ENCODE peak calls at places on chromosome 16, in five cellular contexts. One of them, this sample, is unnamed.

GRCh38 chr16:48057085-48057484 is 98.7 kb downstream of the ABCC12 start:
- DNase-seq in prostate gland: no peak
- DNase-seq in spleen: no peak
- DNase-seq in left ventricle myocardium inferior: no peak
- DNase-seq in transverse colon: no peak
- DNase-seq in this sample: no peak

GRCh38 chr16:23368469-23368868 is 66.4 kb downstream of the SCNN1B start:
- DNase-seq in prostate gland: no peak
- DNase-seq in spleen: no peak
- DNase-seq in left ventricle myocardium inferior: no peak
- DNase-seq in transverse colon: no peak
- DNase-seq in this sample: peak; percentile 47

GRCh38 chr16:76801357-76801756 is 389.6 kb upstream of the MON1B start:
- DNase-seq in prostate gland: no peak
- DNase-seq in spleen: no peak
- DNase-seq in left ventricle myocardium inferior: no peak
- DNase-seq in transverse colon: no peak
- DNase-seq in this sample: no peak

GRCh38 chr16:1494129-1494640 is 1.0 kb downstream of the TELO2 start:
- DNase-seq in prostate gland: peak; percentile 61
- DNase-seq in spleen: peak; percentile 81
- DNase-seq in left ventricle myocardium inferior: peak; percentile 68
- DNase-seq in transverse colon: peak; percentile 32
- DNase-seq in this sample: no peak

GRCh38 chr16:14284930-14285541 is 213.9 kb downstream of the MRTFB start:
- DNase-seq in prostate gland: no peak
- DNase-seq in spleen: no peak
- DNase-seq in left ventricle myocardium inferior: peak; percentile 54
- DNase-seq in transverse colon: peak; percentile 67
- DNase-seq in this sample: no peak

GRCh38 chr16:23389201-23389600 is 63.8 kb downstream of the COG7 start:
- DNase-seq in prostate gland: no peak
- DNase-seq in spleen: no peak
- DNase-seq in left ventricle myocardium inferior: no peak
- DNase-seq in transverse colon: no peak
- DNase-seq in this sample: no peak

GRCh38 chr16:57570301-57571070 is 28.0 kb downstream of the ADGRG5 start:
- DNase-seq in prostate gland: no peak
- DNase-seq in spleen: no peak
- DNase-seq in left ventricle myocardium inferior: no peak
- DNase-seq in transverse colon: no peak
- DNase-seq in this sample: no peak

GRCh38 chr16:25140459-25140858 is 28.9 kb downstream of the LCMT1 start:
- DNase-seq in prostate gland: no peak
- DNase-seq in spleen: no peak
- DNase-seq in left ventricle myocardium inferior: no peak
- DNase-seq in transverse colon: no peak
- DNase-seq in this sample: peak; percentile 78

GRCh38 chr16:535446-536405 is 8.2 kb downstream of the CAPN15 start:
- DNase-seq in prostate gland: no peak
- DNase-seq in spleen: no peak
- DNase-seq in left ventricle myocardium inferior: no peak
- DNase-seq in transverse colon: peak; percentile 89
- DNase-seq in this sample: no peak

GRCh38 chr16:89491974-89492687 is 1.8 kb upstream of the ANKRD11 start:
- DNase-seq in prostate gland: no peak
- DNase-seq in spleen: no peak
- DNase-seq in left ventricle myocardium inferior: no peak
- DNase-seq in transverse colon: no peak
- DNase-seq in this sample: no peak
- H3K4me3 ChIP-seq in prostate gland: no peak overlapping the region
- H3K4me3 ChIP-seq in spleen: no peak overlapping the region
- H3K4me3 ChIP-seq in left ventricle myocardium inferior: peak overlapping the region; percentile 93
- H3K4me3 ChIP-seq in transverse colon: peak overlapping the region; percentile 99
- H3K4me3 ChIP-seq in this sample: peak overlapping the region; percentile 79

GRCh38 chr16:84819644-84820304 is at the start of gene CRISPLD2:
- DNase-seq in prostate gland: peak; percentile 93
- DNase-seq in spleen: peak; percentile 97
- DNase-seq in left ventricle myocardium inferior: peak; percentile 96
- DNase-seq in transverse colon: peak; percentile 90
- DNase-seq in this sample: no peak
- TF ChIP-seq CTCF in prostate gland: no peak
- TF ChIP-seq CTCF in spleen: no peak
- TF ChIP-seq CTCF in left ventricle myocardium inferior: no peak
- TF ChIP-seq CTCF in transverse colon: no peak
- TF ChIP-seq CTCF in this sample: no peak

GRCh38 chr16:55655709-55656694 is at the start of gene SLC6A2:
- DNase-seq in prostate gland: peak; percentile 22
- DNase-seq in spleen: no peak
- DNase-seq in left ventricle myocardium inferior: peak; percentile 29
- DNase-seq in transverse colon: no peak
- DNase-seq in this sample: no peak

GRCh38 chr16:55657616-55658015 is 1.8 kb downstream of the SLC6A2 start:
- DNase-seq in prostate gland: no peak
- DNase-seq in spleen: no peak
- DNase-seq in left ventricle myocardium inferior: no peak
- DNase-seq in transverse colon: no peak
- DNase-seq in this sample: no peak

GRCh38 chr16:55653106-55653505 is 2.7 kb upstream of the SLC6A2 start:
- DNase-seq in prostate gland: no peak
- DNase-seq in spleen: no peak
- DNase-seq in left ventricle myocardium inferior: no peak
- DNase-seq in transverse colon: no peak
- DNase-seq in this sample: no peak

GRCh38 chr16:55656695-55657092 is 906 bp downstream of the SLC6A2 start:
- DNase-seq in prostate gland: no peak
- DNase-seq in spleen: no peak
- DNase-seq in left ventricle myocardium inferior: no peak
- DNase-seq in transverse colon: no peak
- DNase-seq in this sample: no peak

GRCh38 chr16:55655381-55655708 is 443 bp upstream of the SLC6A2 start:
- DNase-seq in prostate gland: no peak
- DNase-seq in spleen: no peak
- DNase-seq in left ventricle myocardium inferior: no peak
- DNase-seq in transverse colon: no peak
- DNase-seq in this sample: no peak
- H3K27me3 ChIP-seq in prostate gland: peaks cover 15% of the 10 kb centered on the region
- H3K27me3 ChIP-seq in spleen: peaks cover 65% of the 10 kb centered on the region
- H3K27me3 ChIP-seq in left ventricle myocardium inferior: peaks cover 90% of the 10 kb centered on the region
- H3K27me3 ChIP-seq in transverse colon: peaks cover 54% of the 10 kb centered on the region
- H3K27me3 ChIP-seq in this sample: peaks cover 38% of the 10 kb centered on the region

DNA sequence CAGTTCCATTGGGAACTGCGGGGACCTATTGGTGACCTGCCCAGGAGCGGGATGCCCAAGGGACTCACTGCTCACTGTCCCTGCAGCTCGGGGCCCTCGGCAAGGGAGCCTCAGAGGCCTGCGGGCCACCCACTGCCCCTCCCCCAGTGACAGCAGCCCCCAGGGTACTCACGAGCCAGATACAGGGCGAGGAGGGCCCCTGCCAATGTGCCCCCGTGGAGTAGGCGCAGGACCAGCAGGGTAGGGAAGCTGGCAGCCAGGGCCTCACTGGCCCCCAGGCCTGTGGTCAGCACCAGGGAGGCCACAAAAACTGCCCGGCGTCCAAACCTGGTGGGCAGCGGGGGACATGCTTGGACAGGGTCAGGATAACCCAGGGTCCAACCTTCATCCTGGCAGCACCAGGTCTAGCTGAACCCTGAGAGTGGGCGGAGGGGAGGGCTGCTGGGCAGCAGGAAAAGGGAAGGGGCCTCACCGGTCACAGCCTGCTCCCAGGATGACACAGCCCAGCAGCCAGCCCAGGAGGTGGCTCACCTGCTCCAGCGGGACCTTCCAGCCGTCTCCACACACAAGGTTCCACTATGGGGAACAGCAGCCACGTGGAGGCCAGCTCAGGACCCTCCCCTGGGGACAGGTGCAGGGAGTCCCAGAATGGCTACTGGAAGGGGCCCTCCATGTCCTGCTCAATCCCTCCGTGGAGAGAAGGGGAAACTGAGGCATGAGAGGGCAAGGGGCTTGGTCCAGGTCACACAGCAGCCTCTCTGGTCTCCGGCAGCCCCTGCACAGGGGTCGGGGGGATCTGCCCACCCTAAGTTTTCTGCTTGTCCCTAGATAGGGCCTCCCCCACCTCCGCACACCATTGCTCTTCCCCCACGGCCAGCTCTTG is 855 bp downstream of the SLC22A31 start:
- DNase-seq in prostate gland: no peak
- DNase-seq in spleen: peak; percentile 74
- DNase-seq in left ventricle myocardium inferior: no peak
- DNase-seq in transverse colon: no peak
- DNase-seq in this sample: no peak
- H3K4me3 ChIP-seq in prostate gland: no peak overlapping the region
- H3K4me3 ChIP-seq in spleen: no peak overlapping the region
- H3K4me3 ChIP-seq in left ventricle myocardium inferior: no peak overlapping the region
- H3K4me3 ChIP-seq in transverse colon: no peak overlapping the region
- H3K4me3 ChIP-seq in this sample: no peak overlapping the region

GRCh38 chr16:87794485-87795078 is 28.8 kb upstream of the KLHDC4 start:
- DNase-seq in prostate gland: no peak
- DNase-seq in spleen: no peak
- DNase-seq in left ventricle myocardium inferior: no peak
- DNase-seq in transverse colon: no peak
- DNase-seq in this sample: no peak
- TF ChIP-seq CTCF in prostate gland: no peak
- TF ChIP-seq CTCF in spleen: no peak
- TF ChIP-seq CTCF in left ventricle myocardium inferior: no peak
- TF ChIP-seq CTCF in transverse colon: no peak
- TF ChIP-seq CTCF in this sample: no peak